ENCODE peak calls at places on chromosomes 11 and 22, in eight cellular contexts. One of them, this sample, is unnamed.

GRCh38 chr22:18146389-18146753 is 3.6 kb upstream of the USP18 start:
- DNase-seq in right atrium auricular region: no peak
- DNase-seq in NB4: no peak
- DNase-seq in fibroblast of the aortic adventitia: no peak
- DNase-seq in brain microvascular endothelial cell: no peak
- DNase-seq in mesenchymal stem cell: no peak
- DNase-seq in hepatocyte: no peak
- DNase-seq in CD4-positive, alpha-beta memory T cell: no peak
- DNase-seq in this sample: no peak

GRCh38 chr11:83070044-83070877 is 1.4 kb downstream of the RAB30 start:
- DNase-seq in fibroblast of the aortic adventitia: peak; percentile 91
- DNase-seq in brain microvascular endothelial cell: peak; percentile 44
- DNase-seq in NB4: no peak
- DNase-seq in right atrium auricular region: peak; percentile 64
- DNase-seq in CD4-positive, alpha-beta memory T cell: no peak
- DNase-seq in hepatocyte: peak; percentile 23
- DNase-seq in mesenchymal stem cell: peak; percentile 57
- DNase-seq in this sample: peak; percentile 41

GRCh38 chr22:20526628-20527355 is 19.4 kb downstream of the MED15 start:
- DNase-seq in right atrium auricular region: no peak
- DNase-seq in brain microvascular endothelial cell: peak; percentile 71
- DNase-seq in fibroblast of the aortic adventitia: peak; percentile 72
- DNase-seq in hepatocyte: peak; percentile 46
- DNase-seq in CD4-positive, alpha-beta memory T cell: no peak
- DNase-seq in mesenchymal stem cell: peak; percentile 97
- DNase-seq in NB4: no peak
- DNase-seq in this sample: no peak

GRCh38 chr11:32082346-32082986 is 8.4 kb upstream of the RCN1 start:
- DNase-seq in NB4: no peak
- DNase-seq in brain microvascular endothelial cell: no peak
- DNase-seq in hepatocyte: no peak
- DNase-seq in right atrium auricular region: no peak
- DNase-seq in fibroblast of the aortic adventitia: no peak
- DNase-seq in CD4-positive, alpha-beta memory T cell: no peak
- DNase-seq in mesenchymal stem cell: no peak
- DNase-seq in this sample: no peak

GRCh38 chr11:5521540-5521939 is 5.0 kb upstream of the UBQLNL start:
- DNase-seq in right atrium auricular region: no peak
- DNase-seq in NB4: no peak
- DNase-seq in CD4-positive, alpha-beta memory T cell: no peak
- DNase-seq in mesenchymal stem cell: no peak
- DNase-seq in hepatocyte: no peak
- DNase-seq in fibroblast of the aortic adventitia: no peak
- DNase-seq in brain microvascular endothelial cell: no peak
- DNase-seq in this sample: no peak

GRCh38 chr11:61834278-61835004 is 6.3 kb downstream of the FADS2 start:
- DNase-seq in brain microvascular endothelial cell: peak; percentile 64
- DNase-seq in CD4-positive, alpha-beta memory T cell: peak; percentile 29
- DNase-seq in hepatocyte: peak; percentile 43
- DNase-seq in fibroblast of the aortic adventitia: peak; percentile 87
- DNase-seq in mesenchymal stem cell: peak; percentile 93
- DNase-seq in NB4: peak; percentile 98
- DNase-seq in right atrium auricular region: peak; percentile 77
- DNase-seq in this sample: no peak

GRCh38 chr11:109526061-109526460 is 104.1 kb downstream of the C11orf87 start:
- DNase-seq in fibroblast of the aortic adventitia: no peak
- DNase-seq in brain microvascular endothelial cell: no peak
- DNase-seq in right atrium auricular region: no peak
- DNase-seq in NB4: no peak
- DNase-seq in mesenchymal stem cell: no peak
- DNase-seq in hepatocyte: no peak
- DNase-seq in CD4-positive, alpha-beta memory T cell: no peak
- DNase-seq in this sample: no peak

GRCh38 chr11:94049351-94049750 is 28.2 kb downstream of the HEPHL1 start:
- DNase-seq in fibroblast of the aortic adventitia: no peak
- DNase-seq in brain microvascular endothelial cell: no peak
- DNase-seq in mesenchymal stem cell: no peak
- DNase-seq in right atrium auricular region: no peak
- DNase-seq in NB4: no peak
- DNase-seq in hepatocyte: no peak
- DNase-seq in CD4-positive, alpha-beta memory T cell: no peak
- DNase-seq in this sample: no peak

GRCh38 chr11:132972565-132972964 is 559.7 kb downstream of the OPCML start:
- DNase-seq in fibroblast of the aortic adventitia: no peak
- DNase-seq in brain microvascular endothelial cell: no peak
- DNase-seq in CD4-positive, alpha-beta memory T cell: no peak
- DNase-seq in mesenchymal stem cell: no peak
- DNase-seq in right atrium auricular region: no peak
- DNase-seq in NB4: no peak
- DNase-seq in hepatocyte: no peak
- DNase-seq in this sample: no peak

GRCh38 chr22:20448630-20449029 is 11.0 kb upstream of the SCARF2 start:
- DNase-seq in mesenchymal stem cell: no peak
- DNase-seq in NB4: no peak
- DNase-seq in right atrium auricular region: no peak
- DNase-seq in hepatocyte: no peak
- DNase-seq in brain microvascular endothelial cell: no peak
- DNase-seq in fibroblast of the aortic adventitia: no peak
- DNase-seq in CD4-positive, alpha-beta memory T cell: no peak
- DNase-seq in this sample: no peak

GRCh38 chr11:123519055-123519796 is 89.2 kb downstream of the GRAMD1B start:
- DNase-seq in hepatocyte: no peak
- DNase-seq in CD4-positive, alpha-beta memory T cell: no peak
- DNase-seq in brain microvascular endothelial cell: peak; percentile 15
- DNase-seq in NB4: peak; percentile 35
- DNase-seq in right atrium auricular region: no peak
- DNase-seq in fibroblast of the aortic adventitia: peak; percentile 40
- DNase-seq in mesenchymal stem cell: no peak
- DNase-seq in this sample: no peak

GRCh38 chr22:31821572-31821971 is 67.8 kb downstream of the DEPDC5 start:
- DNase-seq in brain microvascular endothelial cell: no peak
- DNase-seq in mesenchymal stem cell: no peak
- DNase-seq in hepatocyte: no peak
- DNase-seq in NB4: no peak
- DNase-seq in fibroblast of the aortic adventitia: no peak
- DNase-seq in right atrium auricular region: no peak
- DNase-seq in CD4-positive, alpha-beta memory T cell: no peak
- DNase-seq in this sample: no peak

GRCh38 chr22:29268511-29269229 is 602 bp downstream of the EWSR1 start:
- DNase-seq in brain microvascular endothelial cell: peak; percentile 41
- DNase-seq in mesenchymal stem cell: peak; percentile 72
- DNase-seq in fibroblast of the aortic adventitia: peak; percentile 69
- DNase-seq in right atrium auricular region: peak; percentile 65
- DNase-seq in hepatocyte: peak; percentile 78
- DNase-seq in NB4: peak; percentile 69
- DNase-seq in CD4-positive, alpha-beta memory T cell: peak; percentile 38
- DNase-seq in this sample: no peak

GRCh38 chr11:67261942-67262681 is 4.2 kb upstream of the GRK2 start:
- DNase-seq in NB4: no peak
- DNase-seq in CD4-positive, alpha-beta memory T cell: no peak
- DNase-seq in mesenchymal stem cell: no peak
- DNase-seq in brain microvascular endothelial cell: no peak
- DNase-seq in hepatocyte: no peak
- DNase-seq in fibroblast of the aortic adventitia: no peak
- DNase-seq in right atrium auricular region: no peak
- DNase-seq in this sample: no peak
- H3K4me3 ChIP-seq in NB4: no peak overlapping the region
- H3K4me3 ChIP-seq in CD4-positive, alpha-beta memory T cell: no peak overlapping the region
- H3K4me3 ChIP-seq in mesenchymal stem cell: peak overlapping the region; percentile 56
- H3K4me3 ChIP-seq in brain microvascular endothelial cell: no peak overlapping the region
- H3K4me3 ChIP-seq in hepatocyte: no peak overlapping the region
- H3K4me3 ChIP-seq in fibroblast of the aortic adventitia: no peak overlapping the region
- H3K4me3 ChIP-seq in right atrium auricular region: peak overlapping the region; percentile 37
- H3K4me3 ChIP-seq in this sample: no peak overlapping the region

DNA sequence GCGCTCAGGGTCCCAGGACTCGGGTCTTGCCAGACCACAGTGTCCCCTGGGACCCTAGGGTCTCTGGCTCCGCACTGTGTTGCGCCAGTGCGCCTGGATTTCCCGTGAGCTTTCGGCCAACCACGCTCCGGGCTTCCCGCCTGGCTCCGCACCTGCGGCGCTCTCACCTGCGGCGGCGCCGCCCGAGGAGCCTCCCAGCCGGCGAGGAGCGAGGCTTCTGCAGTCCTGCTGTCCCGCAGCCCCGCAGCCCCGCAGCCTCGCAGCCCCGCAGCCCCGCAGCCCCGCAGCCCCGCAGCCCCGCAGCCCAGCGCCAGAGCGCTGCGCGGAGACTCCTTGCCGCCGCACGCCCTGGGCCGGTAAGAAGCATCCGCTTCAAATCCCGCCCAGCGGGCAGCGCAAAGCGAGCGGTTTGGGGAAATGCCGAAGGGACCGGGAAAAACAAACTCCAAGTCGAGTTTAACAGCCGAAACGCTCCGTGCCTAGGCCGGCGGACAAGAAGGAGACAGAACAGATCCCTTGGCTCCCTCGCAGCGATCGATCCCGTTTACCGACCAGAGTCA is 936 bp downstream of the ALX4 start:
- DNase-seq in CD4-positive, alpha-beta memory T cell: no peak
- DNase-seq in fibroblast of the aortic adventitia: no peak
- DNase-seq in brain microvascular endothelial cell: no peak
- DNase-seq in hepatocyte: no peak
- DNase-seq in mesenchymal stem cell: no peak
- DNase-seq in right atrium auricular region: no peak
- DNase-seq in NB4: no peak
- DNase-seq in this sample: no peak
- H3K4me3 ChIP-seq in CD4-positive, alpha-beta memory T cell: peak overlapping the region; percentile 19
- H3K4me3 ChIP-seq in fibroblast of the aortic adventitia: no peak overlapping the region
- H3K4me3 ChIP-seq in brain microvascular endothelial cell: no peak overlapping the region
- H3K4me3 ChIP-seq in hepatocyte: peak overlapping the region; percentile 36
- H3K4me3 ChIP-seq in mesenchymal stem cell: peak overlapping the region; percentile 65
- H3K4me3 ChIP-seq in right atrium auricular region: peak overlapping the region; percentile 46
- H3K4me3 ChIP-seq in NB4: no peak overlapping the region
- H3K4me3 ChIP-seq in this sample: peak overlapping the region; percentile 40

GRCh38 chr11:206002-206384 is 1.2 kb downstream of the BET1L start:
- DNase-seq in hepatocyte: no peak
- DNase-seq in brain microvascular endothelial cell: no peak
- DNase-seq in fibroblast of the aortic adventitia: no peak
- DNase-seq in right atrium auricular region: no peak
- DNase-seq in NB4: no peak
- DNase-seq in CD4-positive, alpha-beta memory T cell: no peak
- DNase-seq in mesenchymal stem cell: no peak
- DNase-seq in this sample: no peak
- H3K4me3 ChIP-seq in hepatocyte: peak overlapping the region; percentile 69
- H3K4me3 ChIP-seq in brain microvascular endothelial cell: peak overlapping the region; percentile 92
- H3K4me3 ChIP-seq in fibroblast of the aortic adventitia: peak overlapping the region; percentile 80
- H3K4me3 ChIP-seq in right atrium auricular region: peak overlapping the region; percentile 98
- H3K4me3 ChIP-seq in NB4: peak overlapping the region; percentile 88
- H3K4me3 ChIP-seq in CD4-positive, alpha-beta memory T cell: peak overlapping the region; percentile 95
- H3K4me3 ChIP-seq in mesenchymal stem cell: peak overlapping the region; percentile 97
- H3K4me3 ChIP-seq in this sample: peak overlapping the region; percentile 91

DNA sequence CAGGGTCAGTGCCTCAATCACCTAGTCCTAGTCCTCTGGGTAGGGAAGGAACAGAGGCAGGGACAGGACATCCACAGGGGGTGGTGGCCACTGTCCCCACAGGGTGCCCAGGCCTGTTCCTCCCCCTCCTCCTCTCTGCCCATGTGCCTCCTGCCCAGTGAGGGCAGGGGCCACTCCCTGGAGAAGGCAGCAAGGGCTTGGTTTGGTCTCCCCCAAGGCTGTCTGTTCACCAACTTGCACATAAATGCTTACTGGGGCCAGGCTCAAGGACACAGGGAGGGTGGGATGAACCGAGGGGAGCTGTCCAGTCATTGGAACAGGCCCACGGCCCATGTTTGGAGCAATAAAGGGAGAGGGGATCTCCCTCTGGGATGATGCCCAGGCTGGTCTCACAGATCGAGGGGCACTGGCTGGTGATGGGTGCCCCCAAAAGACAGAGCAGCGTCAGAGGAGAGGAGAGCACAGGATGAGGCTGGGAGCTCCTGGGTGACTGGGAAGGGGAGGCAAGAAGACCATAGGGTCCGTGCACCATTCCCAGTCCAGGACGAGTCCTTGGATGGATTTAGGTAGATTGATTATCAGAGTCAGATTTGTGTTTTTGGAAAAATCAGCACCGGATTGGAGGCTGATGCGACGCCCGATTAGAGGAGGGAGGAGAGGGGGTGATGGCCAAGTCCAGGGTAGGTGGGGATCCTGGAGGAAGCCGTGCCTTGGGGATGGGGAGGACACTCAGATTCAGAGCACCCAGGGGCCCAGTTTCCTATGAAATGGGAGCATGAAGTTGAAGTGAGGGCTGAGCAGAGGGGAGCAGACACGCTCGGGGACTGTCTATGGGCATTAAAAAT is 1.1 kb downstream of the IGLL5 start:
- DNase-seq in brain microvascular endothelial cell: no peak
- DNase-seq in CD4-positive, alpha-beta memory T cell: no peak
- DNase-seq in hepatocyte: no peak
- DNase-seq in fibroblast of the aortic adventitia: no peak
- DNase-seq in right atrium auricular region: no peak
- DNase-seq in NB4: no peak
- DNase-seq in mesenchymal stem cell: no peak
- DNase-seq in this sample: no peak
- H3K4me3 ChIP-seq in brain microvascular endothelial cell: no peak overlapping the region
- H3K4me3 ChIP-seq in CD4-positive, alpha-beta memory T cell: no peak overlapping the region
- H3K4me3 ChIP-seq in hepatocyte: no peak overlapping the region
- H3K4me3 ChIP-seq in fibroblast of the aortic adventitia: no peak overlapping the region
- H3K4me3 ChIP-seq in right atrium auricular region: no peak overlapping the region
- H3K4me3 ChIP-seq in NB4: no peak overlapping the region
- H3K4me3 ChIP-seq in mesenchymal stem cell: no peak overlapping the region
- H3K4me3 ChIP-seq in this sample: no peak overlapping the region

GRCh38 chr11:59611570-59612565 is 3.7 kb downstream of the OSBP start:
- DNase-seq in CD4-positive, alpha-beta memory T cell: no peak
- DNase-seq in NB4: no peak
- DNase-seq in right atrium auricular region: no peak
- DNase-seq in mesenchymal stem cell: peak; percentile 9
- DNase-seq in brain microvascular endothelial cell: no peak
- DNase-seq in fibroblast of the aortic adventitia: peak; percentile 28
- DNase-seq in hepatocyte: peak; percentile 18
- DNase-seq in this sample: no peak
- H3K4me3 ChIP-seq in CD4-positive, alpha-beta memory T cell: no peak overlapping the region
- H3K4me3 ChIP-seq in NB4: no peak overlapping the region
- H3K4me3 ChIP-seq in right atrium auricular region: no peak overlapping the region
- H3K4me3 ChIP-seq in mesenchymal stem cell: peak overlapping the region; percentile 23
- H3K4me3 ChIP-seq in brain microvascular endothelial cell: no peak overlapping the region
- H3K4me3 ChIP-seq in fibroblast of the aortic adventitia: no peak overlapping the region
- H3K4me3 ChIP-seq in hepatocyte: no peak overlapping the region
- H3K4me3 ChIP-seq in this sample: no peak overlapping the region

GRCh38 chr11:27437824-27438594 is 34.6 kb downstream of the LGR4 start:
- DNase-seq in mesenchymal stem cell: no peak
- DNase-seq in hepatocyte: no peak
- DNase-seq in right atrium auricular region: no peak
- DNase-seq in NB4: no peak
- DNase-seq in CD4-positive, alpha-beta memory T cell: no peak
- DNase-seq in brain microvascular endothelial cell: no peak
- DNase-seq in fibroblast of the aortic adventitia: no peak
- DNase-seq in this sample: no peak
- H3K4me3 ChIP-seq in mesenchymal stem cell: no peak overlapping the region
- H3K4me3 ChIP-seq in hepatocyte: no peak overlapping the region
- H3K4me3 ChIP-seq in right atrium auricular region: no peak overlapping the region
- H3K4me3 ChIP-seq in NB4: no peak overlapping the region
- H3K4me3 ChIP-seq in CD4-positive, alpha-beta memory T cell: no peak overlapping the region
- H3K4me3 ChIP-seq in brain microvascular endothelial cell: no peak overlapping the region
- H3K4me3 ChIP-seq in fibroblast of the aortic adventitia: no peak overlapping the region
- H3K4me3 ChIP-seq in this sample: no peak overlapping the region

This sample was measured in AG09309.